ENCODE peak calls at places on chromosome X, in four cellular contexts. L, T, Y and J are unnamed samples.

GRCh38 chrX:134570509-134570846 is 87.8 kb downstream of the PLAC1 start:
- DNase-seq in L (no peak), T (no peak), Y (no peak), J (no peak)

GRCh38 chrX:50813843-50814661 is at the start of gene SHROOM4:
- DNase-seq in T (peak; percentile 40), Y (no peak), L (peak; percentile 81), J (peak; percentile 44)

GRCh38 chrX:24426340-24426913 is 38.7 kb upstream of the PDK3 start:
- DNase-seq in Y (no peak), T (no peak), L (peak; percentile 9), J (no peak)

GRCh38 chrX:71111141-71111843 is at the start of gene IL2RG:
- DNase-seq in T (no peak), Y (peak; percentile 87), L (no peak), J (no peak)

GRCh38 chrX:70970482-70970999 is 39.6 kb upstream of the SLC7A3 start:
- DNase-seq in Y (no peak), L (peak; percentile 34), T (no peak), J (no peak)

GRCh38 chrX:152656890-152657289 is 19.2 kb downstream of the GABRQ start:
- DNase-seq in L (no peak), T (no peak), Y (no peak), J (no peak)

GRCh38 chrX:110204986-110205385 is 112.9 kb downstream of the AMMECR1 start:
- DNase-seq in L (no peak), Y (no peak), T (no peak), J (no peak)

GRCh38 chrX:152276277-152276676 is 137.9 kb upstream of the MAGEA10 start:
- DNase-seq in T (no peak), L (no peak), Y (no peak), J (no peak)

GRCh38 chrX:106481341-106481740 is 130.4 kb upstream of the RADX start:
- DNase-seq in T (no peak), L (peak; percentile 57), Y (peak; percentile 15), J (peak; percentile 1)

GRCh38 chrX:138897621-138898492 is 186.3 kb upstream of the FGF13 start:
- DNase-seq in T (no peak), L (no peak), Y (no peak), J (no peak)

GRCh38 chrX:82589410-82589809 is 918.7 kb upstream of the POU3F4 start:
- DNase-seq in T (no peak), L (peak; percentile 3), Y (no peak), J (no peak)

GRCh38 chrX:20431486-20431885 is 164.8 kb upstream of the RPS6KA3 start:
- DNase-seq in T (no peak), L (peak; percentile 17), Y (no peak), J (no peak)

GRCh38 chrX:462853-463252 is 76.1 kb upstream of the PPP2R3B start:
- DNase-seq in T (no peak), Y (no peak), L (no peak), J (no peak)

GRCh38 chrX:109927663-109928273 is 75.1 kb upstream of the TMEM164 start:
- DNase-seq in L (no peak), T (peak; percentile 16), Y (no peak), J (no peak)

GRCh38 chrX:152819271-152819670 is 11.3 kb downstream of the CETN2 start:
- DNase-seq in Y (no peak), L (no peak), T (no peak), J (no peak)

GRCh38 chrX:120457766-120458180 is 11.3 kb downstream of the LAMP2 start:
- DNase-seq in Y (peak; percentile 12), T (no peak), L (peak; percentile 35), J (no peak)

GRCh38 chrX:151790421-151791160 is 56.0 kb downstream of the CNGA2 start:
- DNase-seq in T (no peak), Y (no peak), L (no peak), J (no peak)

GRCh38 chrX:75522565-75523411 is at the start of gene ZDHHC15:
- DNase-seq in L (peak; percentile 0), T (peak; percentile 54), Y (peak; percentile 13), J (peak; percentile 51)

GRCh38 chrX:28884823-28885222 is 297.6 kb downstream of the IL1RAPL1 start:
- DNase-seq in T (no peak), L (no peak), Y (no peak), J (no peak)

GRCh38 chrX:51420610-51421009 is 75.8 kb downstream of the NUDT11 start:
- DNase-seq in T (no peak), Y (no peak), L (peak; percentile 64), J (no peak)

GRCh38 chrX:49043220-49043986 is at the start of gene TFE3:
- DNase-seq in L (peak; percentile 98), Y (peak; percentile 95), T (peak; percentile 97), J (peak; percentile 93)

GRCh38 chrX:46327229-46328081 is 217.8 kb downstream of the ZNF674 start:
- DNase-seq in L (peak; percentile 56), Y (no peak), T (peak; percentile 15), J (no peak)

GRCh38 chrX:51002160-51002632 is 91.7 kb downstream of the BMP15 start:
- DNase-seq in Y (no peak), T (peak; percentile 20), L (no peak), J (no peak)

GRCh38 chrX:3717742-3718420 is 4.4 kb upstream of the PRKX start:
- DNase-seq in Y (no peak), L (no peak), T (no peak), J (no peak)

GRCh38 chrX:2231570-2232192 is 269.1 kb downstream of the DHRSX start:
- DNase-seq in T (no peak), L (no peak), Y (no peak), J (no peak)
- H3K27ac ChIP-seq in T (no peak overlapping the region), L (no peak overlapping the region), Y (no peak overlapping the region), J (no peak overlapping the region)

DNA sequence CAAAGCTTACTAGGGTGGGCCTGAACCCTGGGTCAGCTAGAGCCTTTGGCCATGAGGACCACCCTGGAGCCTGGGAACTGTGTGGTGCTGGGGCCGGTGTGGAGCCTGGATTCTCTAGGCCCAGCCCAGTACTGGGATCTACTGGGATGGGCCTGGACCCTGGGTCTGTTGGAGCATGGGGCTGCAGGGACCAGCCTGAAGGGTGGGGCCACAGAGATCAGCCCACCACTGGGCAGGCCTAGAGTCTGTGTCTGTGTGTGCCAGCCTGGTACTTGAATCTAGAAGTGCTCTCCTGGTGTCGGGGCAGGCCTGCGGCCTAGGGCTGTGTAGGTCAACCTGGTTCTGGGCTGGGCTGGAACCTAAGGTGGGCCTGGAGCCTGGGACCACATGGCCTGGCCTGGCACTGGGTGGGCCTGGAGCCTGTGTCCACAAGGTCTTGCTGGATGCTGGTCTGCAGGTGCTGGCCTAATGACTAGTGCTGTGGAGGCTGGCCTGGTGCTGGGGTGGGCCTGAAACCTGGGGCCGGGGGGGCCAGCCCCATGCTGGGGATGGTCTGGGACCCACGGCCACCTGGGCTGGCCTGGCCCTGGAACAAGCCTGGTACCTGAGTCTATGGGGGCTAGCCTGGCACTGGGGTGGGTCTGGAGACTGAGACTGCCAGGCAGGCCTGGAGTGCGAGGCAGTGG is 21.1 kb downstream of the KANTR start:
- DNase-seq in T (no peak), L (no peak), Y (no peak), J (no peak)
- H3K27ac ChIP-seq in T (peak overlapping the region; percentile 50), L (no peak overlapping the region), Y (peak overlapping the region; percentile 39), J (no peak overlapping the region)

DNA sequence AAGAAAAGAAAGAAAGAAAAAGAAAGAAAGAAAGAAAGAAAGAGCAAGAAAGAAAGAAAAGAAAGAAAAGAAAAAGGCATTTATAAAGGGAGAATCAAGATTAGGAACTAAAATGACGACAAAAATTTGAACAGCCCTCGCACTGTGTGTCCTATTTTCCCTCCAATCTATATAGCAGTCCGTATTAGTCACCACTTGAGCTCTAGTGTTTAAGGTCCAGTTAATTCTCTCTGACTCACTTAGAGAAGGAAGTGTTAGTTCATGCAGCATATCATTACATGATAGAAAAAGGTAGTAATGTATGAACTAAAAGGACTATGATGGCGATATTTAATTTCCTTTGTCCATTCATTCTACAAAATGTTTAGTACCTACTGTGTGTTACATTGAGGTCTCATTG is 122.7 kb downstream of the CBLL2 start:
- DNase-seq in Y (no peak), L (peak; percentile 7), T (no peak), J (no peak)
- H3K27ac ChIP-seq in Y (no peak overlapping the region), L (no peak overlapping the region), T (no peak overlapping the region), J (no peak overlapping the region)

DNA sequence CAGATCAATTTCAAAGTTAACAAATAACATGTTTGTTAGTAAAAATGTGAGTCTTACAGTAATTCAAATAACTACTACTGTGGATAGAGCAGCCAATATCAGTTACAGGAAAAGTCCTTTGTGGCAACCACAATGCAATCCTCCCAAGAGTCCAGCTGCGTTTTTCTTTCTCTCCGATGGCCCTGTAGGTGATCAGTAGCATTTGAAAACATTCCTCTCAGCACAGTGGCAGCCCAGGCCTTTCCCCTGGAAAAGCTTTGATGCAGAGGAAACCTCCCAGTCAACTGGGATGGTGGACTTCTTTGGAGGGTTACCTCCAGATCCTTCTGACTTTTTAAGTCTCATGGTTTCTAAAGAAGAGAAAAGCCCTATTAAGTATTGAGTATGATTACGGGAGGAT is 18.0 kb upstream of the PDZD4 start:
- DNase-seq in Y (no peak), L (no peak), T (no peak), J (no peak)
- H3K27ac ChIP-seq in Y (no peak overlapping the region), L (no peak overlapping the region), T (no peak overlapping the region), J (no peak overlapping the region)

GRCh38 chrX:74249963-74250362 is 54.0 kb upstream of the ZCCHC13 start:
- DNase-seq in Y (no peak), L (no peak), T (no peak), J (no peak)
- H3K27ac ChIP-seq in Y (no peak overlapping the region), L (no peak overlapping the region), T (peak overlapping the region; percentile 66), J (no peak overlapping the region)